ENCODE peak calls at places on chromosomes 5 and 9, in eight cellular contexts. One of them, this sample, is unnamed. For H3K36me3, the result is how much of the 10 kb centered on the place peaks cover.

GRCh38 chr5:14932902-14933475 is 61.4 kb upstream of the ANKH start:
- DNase-seq in PC-9: no peak
- DNase-seq in right atrium auricular region: no peak
- DNase-seq in upper lobe of left lung: no peak
- DNase-seq in adrenal gland: no peak
- DNase-seq in sigmoid colon: no peak
- DNase-seq in DND-41: no peak
- DNase-seq in HCT116: no peak
- DNase-seq in this sample: no peak

GRCh38 chr5:33272288-33272687 is 168.5 kb upstream of the TARS1 start:
- DNase-seq in PC-9: peak
- DNase-seq in right atrium auricular region: no peak
- DNase-seq in upper lobe of left lung: no peak
- DNase-seq in adrenal gland: no peak
- DNase-seq in sigmoid colon: no peak
- DNase-seq in DND-41: no peak
- DNase-seq in HCT116: peak
- DNase-seq in this sample: no peak

GRCh38 chr5:6188344-6188743 is 190.0 kb downstream of the MED10 start:
- DNase-seq in PC-9: no peak
- DNase-seq in right atrium auricular region: peak
- DNase-seq in upper lobe of left lung: no peak
- DNase-seq in adrenal gland: no peak
- DNase-seq in sigmoid colon: no peak
- DNase-seq in DND-41: no peak
- DNase-seq in HCT116: no peak
- DNase-seq in this sample: no peak

GRCh38 chr9:131917009-131917408 is 162.7 kb downstream of the MED27 start:
- DNase-seq in PC-9: no peak
- DNase-seq in right atrium auricular region: no peak
- DNase-seq in upper lobe of left lung: no peak
- DNase-seq in adrenal gland: no peak
- DNase-seq in sigmoid colon: no peak
- DNase-seq in DND-41: no peak
- DNase-seq in HCT116: no peak
- DNase-seq in this sample: no peak

GRCh38 chr5:171425596-171426244 is 6.3 kb downstream of the FGF18 start:
- DNase-seq in PC-9: no peak
- DNase-seq in right atrium auricular region: peak
- DNase-seq in upper lobe of left lung: no peak
- DNase-seq in adrenal gland: no peak
- DNase-seq in sigmoid colon: no peak
- DNase-seq in DND-41: no peak
- DNase-seq in HCT116: no peak
- DNase-seq in this sample: no peak

GRCh38 chr5:149636861-149637246 is 55.6 kb downstream of the ARHGEF37 start:
- DNase-seq in PC-9: peak
- DNase-seq in right atrium auricular region: no peak
- DNase-seq in upper lobe of left lung: no peak
- DNase-seq in adrenal gland: peak
- DNase-seq in sigmoid colon: peak
- DNase-seq in DND-41: peak
- DNase-seq in HCT116: peak
- DNase-seq in this sample: no peak

GRCh38 chr9:115757461-115757860 is 396.1 kb upstream of the PAPPA start:
- DNase-seq in PC-9: no peak
- DNase-seq in right atrium auricular region: no peak
- DNase-seq in upper lobe of left lung: no peak
- DNase-seq in adrenal gland: no peak
- DNase-seq in sigmoid colon: no peak
- DNase-seq in DND-41: no peak
- DNase-seq in HCT116: no peak
- DNase-seq in this sample: no peak

GRCh38 chr5:69152731-69153130 is 14.2 kb upstream of the CCNB1 start:
- DNase-seq in PC-9: no peak
- DNase-seq in right atrium auricular region: no peak
- DNase-seq in upper lobe of left lung: no peak
- DNase-seq in adrenal gland: no peak
- DNase-seq in sigmoid colon: no peak
- DNase-seq in DND-41: no peak
- DNase-seq in HCT116: no peak
- DNase-seq in this sample: no peak

GRCh38 chr5:139395844-139396640 is 1.1 kb upstream of the PROB1 start:
- DNase-seq in PC-9: no peak
- DNase-seq in right atrium auricular region: no peak
- DNase-seq in upper lobe of left lung: no peak
- DNase-seq in adrenal gland: peak
- DNase-seq in sigmoid colon: no peak
- DNase-seq in DND-41: no peak
- DNase-seq in HCT116: no peak
- DNase-seq in this sample: no peak

GRCh38 chr5:118806571-118806970 is 181.8 kb downstream of the DTWD2 start:
- DNase-seq in PC-9: no peak
- DNase-seq in right atrium auricular region: no peak
- DNase-seq in upper lobe of left lung: no peak
- DNase-seq in adrenal gland: no peak
- DNase-seq in sigmoid colon: no peak
- DNase-seq in DND-41: no peak
- DNase-seq in HCT116: no peak
- DNase-seq in this sample: no peak

GRCh38 chr9:98121096-98121495 is 2.1 kb upstream of the TRIM14 start:
- DNase-seq in PC-9: peak
- DNase-seq in right atrium auricular region: no peak
- DNase-seq in upper lobe of left lung: no peak
- DNase-seq in adrenal gland: no peak
- DNase-seq in sigmoid colon: no peak
- DNase-seq in DND-41: no peak
- DNase-seq in HCT116: no peak
- DNase-seq in this sample: no peak

GRCh38 chr9:98120476-98120875 is 1.5 kb upstream of the TRIM14 start:
- DNase-seq in PC-9: no peak
- DNase-seq in right atrium auricular region: no peak
- DNase-seq in upper lobe of left lung: no peak
- DNase-seq in adrenal gland: no peak
- DNase-seq in sigmoid colon: no peak
- DNase-seq in DND-41: no peak
- DNase-seq in HCT116: no peak
- DNase-seq in this sample: no peak

GRCh38 chr9:98118640-98119601 is at the start of gene TRIM14:
- DNase-seq in PC-9: peak
- DNase-seq in right atrium auricular region: no peak
- DNase-seq in upper lobe of left lung: peak
- DNase-seq in adrenal gland: peak
- DNase-seq in sigmoid colon: peak
- DNase-seq in DND-41: peak
- DNase-seq in HCT116: peak
- DNase-seq in this sample: peak

GRCh38 chr9:98117984-98118639 is 910 bp downstream of the TRIM14 start:
- DNase-seq in PC-9: peak
- DNase-seq in right atrium auricular region: no peak
- DNase-seq in upper lobe of left lung: no peak
- DNase-seq in adrenal gland: no peak
- DNase-seq in sigmoid colon: no peak
- DNase-seq in DND-41: peak
- DNase-seq in HCT116: peak
- DNase-seq in this sample: no peak
- TF ChIP-seq CTCF in PC-9: no peak
- TF ChIP-seq CTCF in right atrium auricular region: no peak
- TF ChIP-seq CTCF in upper lobe of left lung: peak
- TF ChIP-seq CTCF in adrenal gland: peak
- TF ChIP-seq CTCF in sigmoid colon: no peak
- TF ChIP-seq CTCF in DND-41: peak
- TF ChIP-seq CTCF in HCT116: peak
- TF ChIP-seq CTCF in this sample: peak

GRCh38 chr5:88389248-88390006 is 120.8 kb upstream of the TMEM161B start:
- DNase-seq in PC-9: no peak
- DNase-seq in right atrium auricular region: no peak
- DNase-seq in upper lobe of left lung: no peak
- DNase-seq in adrenal gland: no peak
- DNase-seq in sigmoid colon: no peak
- DNase-seq in DND-41: no peak
- DNase-seq in HCT116: no peak
- DNase-seq in this sample: no peak

GRCh38 chr5:88390007-88390385 is 121.4 kb upstream of the TMEM161B start:
- DNase-seq in PC-9: no peak
- DNase-seq in right atrium auricular region: no peak
- DNase-seq in upper lobe of left lung: no peak
- DNase-seq in adrenal gland: no peak
- DNase-seq in sigmoid colon: no peak
- DNase-seq in DND-41: no peak
- DNase-seq in HCT116: no peak
- DNase-seq in this sample: no peak

GRCh38 chr5:88393082-88393481 is 124.4 kb upstream of the TMEM161B start:
- DNase-seq in PC-9: no peak
- DNase-seq in right atrium auricular region: no peak
- DNase-seq in upper lobe of left lung: no peak
- DNase-seq in adrenal gland: no peak
- DNase-seq in sigmoid colon: no peak
- DNase-seq in DND-41: no peak
- DNase-seq in HCT116: no peak
- DNase-seq in this sample: no peak

GRCh38 chr5:88388476-88389170 is 120.0 kb upstream of the TMEM161B start:
- DNase-seq in PC-9: no peak
- DNase-seq in right atrium auricular region: no peak
- DNase-seq in upper lobe of left lung: no peak
- DNase-seq in adrenal gland: no peak
- DNase-seq in sigmoid colon: no peak
- DNase-seq in DND-41: no peak
- DNase-seq in HCT116: no peak
- DNase-seq in this sample: no peak

DNA sequence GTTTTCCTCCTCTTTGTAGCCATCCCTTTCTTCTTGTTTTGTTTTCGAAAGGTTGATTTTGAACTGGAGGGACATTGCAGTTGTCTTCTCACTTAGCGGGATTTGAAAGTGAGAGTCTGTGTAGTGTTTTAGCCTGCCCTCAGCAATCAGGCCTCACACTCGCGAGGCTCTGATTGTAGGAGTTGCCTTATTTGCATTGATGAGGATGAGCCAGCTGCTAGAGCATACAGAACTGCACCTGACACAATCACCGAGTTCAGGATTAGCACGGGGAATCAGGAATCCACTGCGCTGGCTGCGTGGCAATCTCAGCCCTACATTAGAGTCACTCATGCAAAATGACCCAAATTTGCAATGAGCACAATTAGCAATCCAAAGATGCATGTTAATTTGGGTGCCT is 122.5 kb upstream of the TMEM161B start:
- DNase-seq in PC-9: no peak
- DNase-seq in right atrium auricular region: no peak
- DNase-seq in upper lobe of left lung: no peak
- DNase-seq in adrenal gland: no peak
- DNase-seq in sigmoid colon: no peak
- DNase-seq in DND-41: no peak
- DNase-seq in HCT116: no peak
- DNase-seq in this sample: no peak
- H3K27ac ChIP-seq in PC-9: no peak
- H3K27ac ChIP-seq in right atrium auricular region: no peak
- H3K27ac ChIP-seq in upper lobe of left lung: no peak
- H3K27ac ChIP-seq in adrenal gland: no peak
- H3K27ac ChIP-seq in sigmoid colon: no peak
- H3K27ac ChIP-seq in DND-41: no peak
- H3K27ac ChIP-seq in HCT116: no peak
- H3K27ac ChIP-seq in this sample: no peak

GRCh38 chr9:87640385-87640795 is 85.5 kb upstream of the CTSL start:
- DNase-seq in PC-9: peak
- DNase-seq in right atrium auricular region: no peak
- DNase-seq in upper lobe of left lung: no peak
- DNase-seq in adrenal gland: no peak
- DNase-seq in sigmoid colon: no peak
- DNase-seq in DND-41: no peak
- DNase-seq in HCT116: no peak
- DNase-seq in this sample: no peak

GRCh38 chr9:87639949-87640348 is 86.0 kb upstream of the CTSL start:
- DNase-seq in PC-9: no peak
- DNase-seq in right atrium auricular region: no peak
- DNase-seq in upper lobe of left lung: no peak
- DNase-seq in adrenal gland: no peak
- DNase-seq in sigmoid colon: no peak
- DNase-seq in DND-41: no peak
- DNase-seq in HCT116: no peak
- DNase-seq in this sample: no peak

GRCh38 chr9:87642330-87643110 is 83.4 kb upstream of the CTSL start:
- DNase-seq in PC-9: no peak
- DNase-seq in right atrium auricular region: no peak
- DNase-seq in upper lobe of left lung: no peak
- DNase-seq in adrenal gland: no peak
- DNase-seq in sigmoid colon: no peak
- DNase-seq in DND-41: peak
- DNase-seq in HCT116: no peak
- DNase-seq in this sample: no peak

GRCh38 chr9:87643111-87643650 is 82.7 kb upstream of the CTSL start:
- DNase-seq in PC-9: no peak
- DNase-seq in right atrium auricular region: no peak
- DNase-seq in upper lobe of left lung: no peak
- DNase-seq in adrenal gland: no peak
- DNase-seq in sigmoid colon: no peak
- DNase-seq in DND-41: no peak
- DNase-seq in HCT116: no peak
- DNase-seq in this sample: no peak

DNA sequence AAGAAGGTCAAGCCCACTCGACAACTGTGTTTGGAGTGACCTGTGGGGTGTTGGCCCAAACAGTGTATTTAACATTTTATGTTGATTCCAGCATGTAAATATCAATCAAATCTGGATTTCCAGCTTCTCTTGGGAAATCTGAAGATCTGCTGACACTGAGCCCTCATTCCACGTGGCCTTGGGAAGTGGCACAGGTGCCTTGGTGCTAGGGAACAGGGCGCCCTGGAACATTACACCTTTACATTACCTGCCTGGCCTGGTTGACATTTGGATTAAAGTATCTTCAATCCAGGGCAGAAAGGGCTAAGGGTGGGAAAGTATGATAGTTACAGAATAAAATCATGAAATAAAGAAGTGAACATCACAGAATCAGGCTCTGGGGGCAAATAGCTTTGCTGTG is 84.9 kb upstream of the CTSL start:
- DNase-seq in PC-9: no peak
- DNase-seq in right atrium auricular region: no peak
- DNase-seq in upper lobe of left lung: no peak
- DNase-seq in adrenal gland: no peak
- DNase-seq in sigmoid colon: no peak
- DNase-seq in DND-41: no peak
- DNase-seq in HCT116: no peak
- DNase-seq in this sample: no peak
- H3K36me3 ChIP-seq in PC-9: under half
- H3K36me3 ChIP-seq in right atrium auricular region: under half
- H3K36me3 ChIP-seq in upper lobe of left lung: under half
- H3K36me3 ChIP-seq in adrenal gland: under half
- H3K36me3 ChIP-seq in sigmoid colon: under half
- H3K36me3 ChIP-seq in DND-41: under half
- H3K36me3 ChIP-seq in HCT116: under half
- H3K36me3 ChIP-seq in this sample: half or more

DNA sequence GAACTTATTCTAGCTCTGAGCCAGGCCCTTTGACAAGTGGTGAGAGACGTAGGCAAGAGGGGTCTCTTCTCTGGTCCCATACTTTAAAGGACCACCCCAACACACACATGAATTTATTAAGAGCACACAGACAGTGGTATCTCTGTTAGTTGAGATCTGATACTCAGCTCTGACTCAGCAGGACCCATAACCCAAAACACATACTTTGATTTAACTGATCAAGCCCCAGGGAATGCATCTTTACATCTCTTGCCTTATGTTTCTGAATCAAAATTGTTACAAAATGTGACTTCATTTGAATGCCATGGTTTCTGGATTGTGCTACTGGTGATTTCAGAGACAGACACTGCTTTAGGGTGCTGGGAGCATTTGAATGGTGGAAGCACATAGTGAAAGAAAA is 39.3 kb upstream of the MAMDC2 start:
- DNase-seq in PC-9: no peak
- DNase-seq in right atrium auricular region: no peak
- DNase-seq in upper lobe of left lung: no peak
- DNase-seq in adrenal gland: no peak
- DNase-seq in sigmoid colon: no peak
- DNase-seq in DND-41: no peak
- DNase-seq in HCT116: no peak
- DNase-seq in this sample: no peak
- TF ChIP-seq CTCF in PC-9: no peak
- TF ChIP-seq CTCF in right atrium auricular region: no peak
- TF ChIP-seq CTCF in upper lobe of left lung: no peak
- TF ChIP-seq CTCF in adrenal gland: no peak
- TF ChIP-seq CTCF in sigmoid colon: no peak
- TF ChIP-seq CTCF in DND-41: no peak
- TF ChIP-seq CTCF in HCT116: no peak
- TF ChIP-seq CTCF in this sample: no peak